ENCODE peak calls at places on chromosomes 2 and 18, in six cellular contexts. One of them, this sample, is unnamed.

GRCh38 chr2:140696449-140696848 is 1434.4 kb downstream of the LRP1B start:
- DNase-seq in aorta: no peak
- DNase-seq in psoas muscle: no peak
- DNase-seq in CD8-positive, alpha-beta memory T cell: no peak
- DNase-seq in Peyer's patch: no peak
- DNase-seq in Caco-2: peak; percentile 32
- DNase-seq in this sample: peak; percentile 1

GRCh38 chr2:121118951-121119350 is 166.1 kb downstream of the TFCP2L1 start:
- DNase-seq in aorta: no peak
- DNase-seq in psoas muscle: no peak
- DNase-seq in CD8-positive, alpha-beta memory T cell: no peak
- DNase-seq in Peyer's patch: no peak
- DNase-seq in Caco-2: no peak
- DNase-seq in this sample: no peak

GRCh38 chr18:68056936-68057335 is 540.4 kb upstream of the DSEL start:
- DNase-seq in aorta: no peak
- DNase-seq in psoas muscle: no peak
- DNase-seq in CD8-positive, alpha-beta memory T cell: no peak
- DNase-seq in Peyer's patch: no peak
- DNase-seq in Caco-2: no peak
- DNase-seq in this sample: no peak

GRCh38 chr2:173414823-173415322 is 60.2 kb downstream of the CDCA7 start:
- DNase-seq in aorta: no peak
- DNase-seq in psoas muscle: no peak
- DNase-seq in CD8-positive, alpha-beta memory T cell: no peak
- DNase-seq in Peyer's patch: no peak
- DNase-seq in Caco-2: no peak
- DNase-seq in this sample: peak; percentile 86

GRCh38 chr2:104944495-104944894 is 90.6 kb downstream of the POU3F3 start:
- DNase-seq in aorta: no peak
- DNase-seq in psoas muscle: no peak
- DNase-seq in CD8-positive, alpha-beta memory T cell: no peak
- DNase-seq in Peyer's patch: no peak
- DNase-seq in Caco-2: no peak
- DNase-seq in this sample: no peak

GRCh38 chr2:108193251-108193650 is 46.5 kb upstream of the SULT1C3 start:
- DNase-seq in aorta: no peak
- DNase-seq in psoas muscle: no peak
- DNase-seq in CD8-positive, alpha-beta memory T cell: no peak
- DNase-seq in Peyer's patch: no peak
- DNase-seq in Caco-2: no peak
- DNase-seq in this sample: no peak

GRCh38 chr2:207148025-207148424 is 17.7 kb downstream of the KLF7 start:
- DNase-seq in aorta: no peak
- DNase-seq in psoas muscle: no peak
- DNase-seq in CD8-positive, alpha-beta memory T cell: no peak
- DNase-seq in Peyer's patch: no peak
- DNase-seq in Caco-2: no peak
- DNase-seq in this sample: no peak

GRCh38 chr2:229417906-229418305 is 146.8 kb upstream of the PID1 start:
- DNase-seq in aorta: no peak
- DNase-seq in psoas muscle: no peak
- DNase-seq in CD8-positive, alpha-beta memory T cell: no peak
- DNase-seq in Peyer's patch: no peak
- DNase-seq in Caco-2: no peak
- DNase-seq in this sample: no peak

GRCh38 chr2:241546771-241547498 is 11.6 kb upstream of the BOK start:
- DNase-seq in aorta: peak; percentile 46
- DNase-seq in psoas muscle: no peak
- DNase-seq in CD8-positive, alpha-beta memory T cell: no peak
- DNase-seq in Peyer's patch: no peak
- DNase-seq in Caco-2: peak; percentile 76
- DNase-seq in this sample: no peak

GRCh38 chr2:43005211-43005974 is 213.0 kb upstream of the HAAO start:
- DNase-seq in aorta: no peak
- DNase-seq in psoas muscle: no peak
- DNase-seq in CD8-positive, alpha-beta memory T cell: no peak
- DNase-seq in Peyer's patch: peak; percentile 87
- DNase-seq in Caco-2: peak; percentile 93
- DNase-seq in this sample: no peak

GRCh38 chr2:31859959-31860358 is 150.8 kb downstream of the MEMO1 start:
- DNase-seq in aorta: no peak
- DNase-seq in psoas muscle: no peak
- DNase-seq in CD8-positive, alpha-beta memory T cell: no peak
- DNase-seq in Peyer's patch: no peak
- DNase-seq in Caco-2: no peak
- DNase-seq in this sample: no peak

GRCh38 chr18:69838620-69839411 is 108.9 kb downstream of the CD226 start:
- DNase-seq in aorta: no peak
- DNase-seq in psoas muscle: no peak
- DNase-seq in CD8-positive, alpha-beta memory T cell: no peak
- DNase-seq in Peyer's patch: no peak
- DNase-seq in Caco-2: peak; percentile 53
- DNase-seq in this sample: peak; percentile 41

GRCh38 chr2:71102981-71103681 is 26.9 kb downstream of the MCEE start:
- DNase-seq in aorta: no peak
- DNase-seq in psoas muscle: no peak
- DNase-seq in CD8-positive, alpha-beta memory T cell: no peak
- DNase-seq in Peyer's patch: no peak
- DNase-seq in Caco-2: no peak
- DNase-seq in this sample: peak; percentile 10

GRCh38 chr2:40281021-40281940 is 170.6 kb downstream of the SLC8A1 start:
- DNase-seq in aorta: no peak
- DNase-seq in psoas muscle: no peak
- DNase-seq in CD8-positive, alpha-beta memory T cell: no peak
- DNase-seq in Peyer's patch: no peak
- DNase-seq in Caco-2: no peak
- DNase-seq in this sample: peak; percentile 91

GRCh38 chr2:238561230-238561629 is 134.5 kb downstream of the ASB1 start:
- DNase-seq in aorta: no peak
- DNase-seq in psoas muscle: no peak
- DNase-seq in CD8-positive, alpha-beta memory T cell: no peak
- DNase-seq in Peyer's patch: no peak
- DNase-seq in Caco-2: peak; percentile 3
- DNase-seq in this sample: peak; percentile 16

GRCh38 chr2:71675296-71675695 is 221.9 kb downstream of the DYSF start:
- DNase-seq in aorta: no peak
- DNase-seq in psoas muscle: no peak
- DNase-seq in CD8-positive, alpha-beta memory T cell: no peak
- DNase-seq in Peyer's patch: peak; percentile 77
- DNase-seq in Caco-2: peak; percentile 33
- DNase-seq in this sample: peak; percentile 51

GRCh38 chr2:8861797-8862196 is 24.4 kb upstream of the KIDINS220 start:
- DNase-seq in aorta: no peak
- DNase-seq in psoas muscle: no peak
- DNase-seq in CD8-positive, alpha-beta memory T cell: no peak
- DNase-seq in Peyer's patch: no peak
- DNase-seq in Caco-2: no peak
- DNase-seq in this sample: no peak

GRCh38 chr2:165572155-165572554 is 102.7 kb downstream of the CSRNP3 start:
- DNase-seq in aorta: no peak
- DNase-seq in psoas muscle: no peak
- DNase-seq in CD8-positive, alpha-beta memory T cell: no peak
- DNase-seq in Peyer's patch: no peak
- DNase-seq in Caco-2: no peak
- DNase-seq in this sample: no peak

GRCh38 chr18:49597152-49597551 is 35.3 kb downstream of the LIPG start:
- DNase-seq in aorta: no peak
- DNase-seq in psoas muscle: no peak
- DNase-seq in CD8-positive, alpha-beta memory T cell: no peak
- DNase-seq in Peyer's patch: no peak
- DNase-seq in Caco-2: no peak
- DNase-seq in this sample: no peak

GRCh38 chr2:102317715-102318114 is 6.4 kb downstream of the IL1RL1 start:
- DNase-seq in aorta: no peak
- DNase-seq in psoas muscle: no peak
- DNase-seq in CD8-positive, alpha-beta memory T cell: no peak
- DNase-seq in Peyer's patch: no peak
- DNase-seq in Caco-2: no peak
- DNase-seq in this sample: peak; percentile 67

GRCh38 chr18:30254331-30254730 is 788.2 kb downstream of the DSC3 start:
- DNase-seq in aorta: no peak
- DNase-seq in psoas muscle: no peak
- DNase-seq in CD8-positive, alpha-beta memory T cell: no peak
- DNase-seq in Peyer's patch: no peak
- DNase-seq in Caco-2: no peak
- DNase-seq in this sample: no peak

GRCh38 chr2:159030674-159031380 is 62.4 kb downstream of the TANC1 start:
- DNase-seq in aorta: peak; percentile 58
- DNase-seq in psoas muscle: peak; percentile 23
- DNase-seq in CD8-positive, alpha-beta memory T cell: no peak
- DNase-seq in Peyer's patch: no peak
- DNase-seq in Caco-2: peak; percentile 85
- DNase-seq in this sample: no peak

GRCh38 chr2:45612741-45613140 is 1.7 kb upstream of the SRBD1 start:
- DNase-seq in aorta: no peak
- DNase-seq in psoas muscle: no peak
- DNase-seq in CD8-positive, alpha-beta memory T cell: no peak
- DNase-seq in Peyer's patch: no peak
- DNase-seq in Caco-2: no peak
- DNase-seq in this sample: no peak

GRCh38 chr2:47303341-47304148 is 99.4 kb upstream of the MSH2 start:
- DNase-seq in aorta: no peak
- DNase-seq in psoas muscle: no peak
- DNase-seq in CD8-positive, alpha-beta memory T cell: no peak
- DNase-seq in Peyer's patch: no peak
- DNase-seq in Caco-2: no peak
- DNase-seq in this sample: no peak

GRCh38 chr2:43402002-43402401 is 175.6 kb upstream of the ZFP36L2 start:
- DNase-seq in aorta: no peak
- DNase-seq in psoas muscle: no peak
- DNase-seq in CD8-positive, alpha-beta memory T cell: no peak
- DNase-seq in Peyer's patch: no peak
- DNase-seq in Caco-2: no peak
- DNase-seq in this sample: no peak

DNA sequence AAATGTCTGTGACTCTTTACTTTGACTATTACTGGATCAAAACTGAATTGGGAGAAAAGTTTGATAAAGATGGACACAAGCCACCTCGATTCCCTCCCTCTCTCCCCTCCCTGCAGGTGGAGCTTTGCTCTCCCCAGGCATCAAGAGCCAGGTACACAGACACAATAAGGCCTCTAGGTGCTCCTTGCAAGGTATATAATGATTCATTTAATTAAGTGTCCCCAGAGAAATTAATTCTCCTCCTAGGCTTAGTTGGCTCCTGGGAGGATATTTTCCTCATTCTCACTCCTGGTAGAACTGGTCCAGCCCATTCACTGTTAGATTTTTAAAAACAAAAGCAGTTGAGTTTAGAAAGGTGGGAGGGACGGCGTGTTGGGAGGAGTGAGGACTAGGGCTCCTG is 352.4 kb upstream of the SMIM21 start:
- DNase-seq in aorta: no peak
- DNase-seq in psoas muscle: no peak
- DNase-seq in CD8-positive, alpha-beta memory T cell: no peak
- DNase-seq in Peyer's patch: no peak
- DNase-seq in Caco-2: no peak
- DNase-seq in this sample: no peak
- H3K27me3 ChIP-seq in aorta: no peaks in the 10 kb centered on the region
- H3K27me3 ChIP-seq in psoas muscle: no peaks in the 10 kb centered on the region
- H3K27me3 ChIP-seq in CD8-positive, alpha-beta memory T cell: no peaks in the 10 kb centered on the region
- H3K27me3 ChIP-seq in Peyer's patch: no peaks in the 10 kb centered on the region
- H3K27me3 ChIP-seq in Caco-2: no peaks in the 10 kb centered on the region
- H3K27me3 ChIP-seq in this sample: peaks cover 2% of the 10 kb centered on the region

DNA sequence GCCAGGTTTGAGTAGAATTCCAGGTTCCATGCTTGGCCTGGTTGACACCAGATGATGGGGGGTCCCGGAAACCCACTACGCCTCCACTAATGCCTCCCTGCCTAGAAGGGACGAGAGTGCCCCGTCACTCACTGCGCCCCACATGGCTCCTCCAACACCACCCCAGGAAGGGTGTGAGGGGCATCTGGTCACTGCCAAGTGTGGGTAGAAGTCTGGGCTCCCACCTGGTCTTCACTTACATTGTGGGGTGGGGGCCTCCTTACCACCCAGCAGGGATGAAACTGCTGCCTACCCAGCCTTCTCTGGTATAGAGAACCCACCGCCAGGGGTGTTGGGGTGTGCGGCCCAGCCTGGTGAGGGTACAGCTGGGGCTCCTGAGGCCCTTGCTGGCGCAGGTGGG is 65.2 kb upstream of the B3GNT7 start:
- DNase-seq in aorta: no peak
- DNase-seq in psoas muscle: no peak
- DNase-seq in CD8-positive, alpha-beta memory T cell: no peak
- DNase-seq in Peyer's patch: peak; percentile 9
- DNase-seq in Caco-2: no peak
- DNase-seq in this sample: no peak
- H3K27me3 ChIP-seq in aorta: no peaks in the 10 kb centered on the region
- H3K27me3 ChIP-seq in psoas muscle: no peaks in the 10 kb centered on the region
- H3K27me3 ChIP-seq in CD8-positive, alpha-beta memory T cell: no peaks in the 10 kb centered on the region
- H3K27me3 ChIP-seq in Peyer's patch: no peaks in the 10 kb centered on the region
- H3K27me3 ChIP-seq in Caco-2: no peaks in the 10 kb centered on the region
- H3K27me3 ChIP-seq in this sample: no peaks in the 10 kb centered on the region

GRCh38 chr18:22348521-22349316 is 69.0 kb downstream of the CTAGE1 start:
- DNase-seq in aorta: peak; percentile 73
- DNase-seq in psoas muscle: peak; percentile 43
- DNase-seq in CD8-positive, alpha-beta memory T cell: peak; percentile 26
- DNase-seq in Peyer's patch: peak; percentile 85
- DNase-seq in Caco-2: peak; percentile 55
- DNase-seq in this sample: peak; percentile 52
- H3K27me3 ChIP-seq in aorta: no peaks in the 10 kb centered on the region
- H3K27me3 ChIP-seq in psoas muscle: peaks cover 19% of the 10 kb centered on the region
- H3K27me3 ChIP-seq in CD8-positive, alpha-beta memory T cell: no peaks in the 10 kb centered on the region
- H3K27me3 ChIP-seq in Peyer's patch: no peaks in the 10 kb centered on the region
- H3K27me3 ChIP-seq in Caco-2: no peaks in the 10 kb centered on the region
- H3K27me3 ChIP-seq in this sample: no peaks in the 10 kb centered on the region

DNA sequence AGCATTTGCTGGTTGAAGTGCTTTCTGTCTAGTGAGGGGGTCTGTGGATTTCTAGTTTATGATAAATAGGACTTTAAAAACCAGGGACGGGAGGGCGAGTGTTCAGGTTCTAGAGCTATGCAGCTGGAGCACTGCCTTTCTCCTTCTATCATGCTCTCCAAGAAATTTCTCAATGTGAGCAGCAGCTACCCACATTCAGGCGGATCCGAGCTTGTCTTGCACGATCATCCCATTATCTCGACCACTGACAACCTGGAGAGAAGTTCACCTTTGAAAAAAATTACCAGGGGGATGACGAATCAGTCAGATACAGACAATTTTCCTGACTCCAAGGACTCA is at the start of gene TBR1:
- DNase-seq in aorta: no peak
- DNase-seq in psoas muscle: no peak
- DNase-seq in CD8-positive, alpha-beta memory T cell: no peak
- DNase-seq in Peyer's patch: no peak
- DNase-seq in Caco-2: no peak
- DNase-seq in this sample: no peak
- H3K27me3 ChIP-seq in aorta: no peaks in the 10 kb centered on the region
- H3K27me3 ChIP-seq in psoas muscle: peaks cover 36% of the 10 kb centered on the region
- H3K27me3 ChIP-seq in CD8-positive, alpha-beta memory T cell: peaks cover 57% of the 10 kb centered on the region
- H3K27me3 ChIP-seq in Peyer's patch: peaks cover 49% of the 10 kb centered on the region
- H3K27me3 ChIP-seq in Caco-2: peaks cover 6% of the 10 kb centered on the region
- H3K27me3 ChIP-seq in this sample: peaks cover 43% of the 10 kb centered on the region

GRCh38 chr2:221567809-221568208 is 4.3 kb downstream of the EPHA4 start:
- DNase-seq in aorta: no peak
- DNase-seq in psoas muscle: no peak
- DNase-seq in CD8-positive, alpha-beta memory T cell: no peak
- DNase-seq in Peyer's patch: no peak
- DNase-seq in Caco-2: no peak
- DNase-seq in this sample: no peak
- H3K27me3 ChIP-seq in aorta: no peaks in the 10 kb centered on the region
- H3K27me3 ChIP-seq in psoas muscle: no peaks in the 10 kb centered on the region
- H3K27me3 ChIP-seq in CD8-positive, alpha-beta memory T cell: peaks cover 6% of the 10 kb centered on the region
- H3K27me3 ChIP-seq in Peyer's patch: peaks cover 13% of the 10 kb centered on the region
- H3K27me3 ChIP-seq in Caco-2: no peaks in the 10 kb centered on the region
- H3K27me3 ChIP-seq in this sample: no peaks in the 10 kb centered on the region

This sample was measured in mammary epithelial cell.